ENCODE peak calls at places on chromosomes 16 and 17, in seven cellular contexts. One of them, this sample, is unnamed.
A peak's percentile ranks its signal among the peaks of the same experiment; 100 is the strongest.

GRCh38 chr16:87608400-87608985 is 6.2 kb downstream of the JPH3 start:
- DNase-seq in body of pancreas: peak; percentile 62
- DNase-seq in thoracic aorta: no peak
- DNase-seq in right lobe of liver: no peak
- DNase-seq in heart left ventricle: peak; percentile 67
- DNase-seq in Peyer's patch: no peak
- DNase-seq in A549: no peak
- DNase-seq in this sample: no peak

GRCh38 chr17:64183815-64184397 is 54.0 kb upstream of the ERN1 start:
- DNase-seq in body of pancreas: no peak
- DNase-seq in thoracic aorta: no peak
- DNase-seq in right lobe of liver: no peak
- DNase-seq in heart left ventricle: no peak
- DNase-seq in Peyer's patch: no peak
- DNase-seq in A549: no peak
- DNase-seq in this sample: no peak

GRCh38 chr17:45784583-45785372 is 658 bp downstream of the CRHR1 start:
- DNase-seq in body of pancreas: peak; percentile 57
- DNase-seq in thoracic aorta: no peak
- DNase-seq in right lobe of liver: no peak
- DNase-seq in heart left ventricle: no peak
- DNase-seq in Peyer's patch: peak; percentile 23
- DNase-seq in A549: peak; percentile 54
- DNase-seq in this sample: peak; percentile 27

GRCh38 chr17:79852748-79853147 is 13.5 kb upstream of the CBX4 start:
- DNase-seq in body of pancreas: peak; percentile 24
- DNase-seq in thoracic aorta: no peak
- DNase-seq in right lobe of liver: no peak
- DNase-seq in heart left ventricle: no peak
- DNase-seq in Peyer's patch: no peak
- DNase-seq in A549: no peak
- DNase-seq in this sample: no peak

GRCh38 chr16:6605490-6605889 is 727.2 kb upstream of the RBFOX1 start:
- DNase-seq in body of pancreas: no peak
- DNase-seq in thoracic aorta: no peak
- DNase-seq in right lobe of liver: no peak
- DNase-seq in heart left ventricle: no peak
- DNase-seq in Peyer's patch: no peak
- DNase-seq in A549: no peak
- DNase-seq in this sample: no peak

GRCh38 chr17:64741038-64741641 is 79.0 kb upstream of the SMURF2 start:
- DNase-seq in body of pancreas: peak; percentile 22
- DNase-seq in thoracic aorta: no peak
- DNase-seq in right lobe of liver: no peak
- DNase-seq in heart left ventricle: peak; percentile 36
- DNase-seq in Peyer's patch: no peak
- DNase-seq in A549: no peak
- DNase-seq in this sample: no peak

GRCh38 chr16:24463196-24463945 is 76.0 kb upstream of the RBBP6 start:
- DNase-seq in body of pancreas: no peak
- DNase-seq in thoracic aorta: no peak
- DNase-seq in right lobe of liver: no peak
- DNase-seq in heart left ventricle: no peak
- DNase-seq in Peyer's patch: no peak
- DNase-seq in A549: no peak
- DNase-seq in this sample: no peak

GRCh38 chr16:55824473-55824872 is 8.4 kb downstream of the CES1 start:
- DNase-seq in body of pancreas: no peak
- DNase-seq in thoracic aorta: no peak
- DNase-seq in right lobe of liver: no peak
- DNase-seq in heart left ventricle: no peak
- DNase-seq in Peyer's patch: no peak
- DNase-seq in A549: no peak
- DNase-seq in this sample: no peak

GRCh38 chr16:81549547-81550411 is 105.2 kb downstream of the CMIP start:
- DNase-seq in body of pancreas: no peak
- DNase-seq in thoracic aorta: no peak
- DNase-seq in right lobe of liver: peak; percentile 86
- DNase-seq in heart left ventricle: no peak
- DNase-seq in Peyer's patch: no peak
- DNase-seq in A549: no peak
- DNase-seq in this sample: no peak

GRCh38 chr17:39404542-39405378 is 3.3 kb upstream of the FBXL20 start:
- DNase-seq in body of pancreas: no peak
- DNase-seq in thoracic aorta: no peak
- DNase-seq in right lobe of liver: no peak
- DNase-seq in heart left ventricle: no peak
- DNase-seq in Peyer's patch: no peak
- DNase-seq in A549: peak; percentile 80
- DNase-seq in this sample: no peak

GRCh38 chr16:27452569-27453475 is 50.8 kb downstream of the IL21R start:
- DNase-seq in body of pancreas: no peak
- DNase-seq in thoracic aorta: no peak
- DNase-seq in right lobe of liver: no peak
- DNase-seq in heart left ventricle: no peak
- DNase-seq in Peyer's patch: no peak
- DNase-seq in A549: no peak
- DNase-seq in this sample: no peak

GRCh38 chr16:85627102-85627834 is 14.1 kb downstream of the GSE1 start:
- DNase-seq in body of pancreas: no peak
- DNase-seq in thoracic aorta: no peak
- DNase-seq in right lobe of liver: no peak
- DNase-seq in heart left ventricle: no peak
- DNase-seq in Peyer's patch: no peak
- DNase-seq in A549: no peak
- DNase-seq in this sample: no peak

GRCh38 chr17:35731932-35732805 is 730 bp downstream of the RASL10B start:
- DNase-seq in body of pancreas: peak; percentile 43
- DNase-seq in thoracic aorta: no peak
- DNase-seq in right lobe of liver: no peak
- DNase-seq in heart left ventricle: no peak
- DNase-seq in Peyer's patch: no peak
- DNase-seq in A549: no peak
- DNase-seq in this sample: no peak

GRCh38 chr17:50133028-50133768 is 3.2 kb upstream of the SAMD14 start:
- DNase-seq in body of pancreas: no peak
- DNase-seq in thoracic aorta: no peak
- DNase-seq in right lobe of liver: no peak
- DNase-seq in heart left ventricle: peak; percentile 84
- DNase-seq in Peyer's patch: no peak
- DNase-seq in A549: no peak
- DNase-seq in this sample: no peak

GRCh38 chr17:76122411-76123126 is 18.5 kb downstream of the FOXJ1 start:
- DNase-seq in body of pancreas: no peak
- DNase-seq in thoracic aorta: no peak
- DNase-seq in right lobe of liver: no peak
- DNase-seq in heart left ventricle: no peak
- DNase-seq in Peyer's patch: no peak
- DNase-seq in A549: no peak
- DNase-seq in this sample: no peak

GRCh38 chr16:10253344-10253855 is 71.2 kb upstream of the GRIN2A start:
- DNase-seq in body of pancreas: no peak
- DNase-seq in thoracic aorta: no peak
- DNase-seq in right lobe of liver: no peak
- DNase-seq in heart left ventricle: no peak
- DNase-seq in Peyer's patch: no peak
- DNase-seq in A549: no peak
- DNase-seq in this sample: no peak

GRCh38 chr17:50892101-50892776 is 26.1 kb upstream of the TOB1 start:
- DNase-seq in body of pancreas: no peak
- DNase-seq in thoracic aorta: no peak
- DNase-seq in right lobe of liver: no peak
- DNase-seq in heart left ventricle: no peak
- DNase-seq in Peyer's patch: no peak
- DNase-seq in A549: no peak
- DNase-seq in this sample: no peak

DNA sequence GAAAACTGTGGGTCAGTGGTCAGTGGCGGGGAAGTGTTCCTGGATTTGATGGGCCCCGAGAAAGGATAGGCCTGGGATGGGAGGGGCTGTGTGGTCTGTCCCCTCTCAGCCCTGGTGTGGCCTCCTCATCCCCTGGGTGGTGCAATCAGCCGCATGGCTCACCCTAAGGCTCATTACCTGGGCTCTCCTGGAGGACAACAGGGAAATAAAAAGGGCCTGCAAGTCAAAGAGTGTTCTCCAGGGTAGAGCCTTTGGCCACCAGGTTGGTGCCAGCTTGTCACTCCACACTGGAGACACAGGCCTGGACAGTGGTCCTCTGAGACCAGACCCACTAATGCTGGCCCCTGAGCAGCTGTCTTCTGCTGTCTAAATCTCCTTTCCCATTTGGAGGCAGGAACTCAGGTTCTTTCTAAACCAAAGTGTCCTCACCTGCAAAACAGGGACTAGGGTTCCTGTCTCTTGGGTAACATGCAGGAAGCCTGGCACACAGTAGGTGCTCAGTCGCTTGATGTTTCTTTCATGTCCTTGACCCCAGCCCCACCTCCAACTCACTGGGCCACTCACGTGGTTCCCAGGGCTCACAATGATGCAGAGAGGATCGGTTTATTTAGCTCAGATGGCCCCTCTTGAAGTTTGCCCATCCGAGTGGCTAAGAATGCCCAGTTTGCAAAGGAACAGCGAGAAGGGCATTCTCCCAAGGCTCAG is 2.4 kb downstream of the NDRG4 start:
- DNase-seq in body of pancreas: no peak
- DNase-seq in thoracic aorta: no peak
- DNase-seq in right lobe of liver: no peak
- DNase-seq in heart left ventricle: no peak
- DNase-seq in Peyer's patch: no peak
- DNase-seq in A549: no peak
- DNase-seq in this sample: no peak
- H3K4me1 ChIP-seq in body of pancreas: peaks cover 33% of the 10 kb centered on the region
- H3K4me1 ChIP-seq in thoracic aorta: peaks cover 3% of the 10 kb centered on the region
- H3K4me1 ChIP-seq in right lobe of liver: no peaks in the 10 kb centered on the region
- H3K4me1 ChIP-seq in heart left ventricle: peaks cover 5% of the 10 kb centered on the region
- H3K4me1 ChIP-seq in Peyer's patch: no peaks in the 10 kb centered on the region
- H3K4me1 ChIP-seq in A549: peaks cover 8% of the 10 kb centered on the region
- H3K4me1 ChIP-seq in this sample: peaks cover 13% of the 10 kb centered on the region

GRCh38 chr17:27503636-27504035 is 47.4 kb downstream of the KSR1 start:
- DNase-seq in body of pancreas: no peak
- DNase-seq in thoracic aorta: no peak
- DNase-seq in right lobe of liver: peak; percentile 16
- DNase-seq in heart left ventricle: no peak
- DNase-seq in Peyer's patch: no peak
- DNase-seq in A549: no peak
- DNase-seq in this sample: no peak

GRCh38 chr17:27506348-27507218 is 50.3 kb downstream of the KSR1 start:
- DNase-seq in body of pancreas: no peak
- DNase-seq in thoracic aorta: no peak
- DNase-seq in right lobe of liver: no peak
- DNase-seq in heart left ventricle: no peak
- DNase-seq in Peyer's patch: no peak
- DNase-seq in A549: no peak
- DNase-seq in this sample: no peak

GRCh38 chr17:27502526-27503324 is 46.5 kb downstream of the KSR1 start:
- DNase-seq in body of pancreas: no peak
- DNase-seq in thoracic aorta: no peak
- DNase-seq in right lobe of liver: no peak
- DNase-seq in heart left ventricle: no peak
- DNase-seq in Peyer's patch: no peak
- DNase-seq in A549: no peak
- DNase-seq in this sample: no peak

GRCh38 chr17:27499451-27500265 is 43.4 kb downstream of the KSR1 start:
- DNase-seq in body of pancreas: peak; percentile 64
- DNase-seq in thoracic aorta: no peak
- DNase-seq in right lobe of liver: no peak
- DNase-seq in heart left ventricle: no peak
- DNase-seq in Peyer's patch: no peak
- DNase-seq in A549: no peak
- DNase-seq in this sample: no peak

DNA sequence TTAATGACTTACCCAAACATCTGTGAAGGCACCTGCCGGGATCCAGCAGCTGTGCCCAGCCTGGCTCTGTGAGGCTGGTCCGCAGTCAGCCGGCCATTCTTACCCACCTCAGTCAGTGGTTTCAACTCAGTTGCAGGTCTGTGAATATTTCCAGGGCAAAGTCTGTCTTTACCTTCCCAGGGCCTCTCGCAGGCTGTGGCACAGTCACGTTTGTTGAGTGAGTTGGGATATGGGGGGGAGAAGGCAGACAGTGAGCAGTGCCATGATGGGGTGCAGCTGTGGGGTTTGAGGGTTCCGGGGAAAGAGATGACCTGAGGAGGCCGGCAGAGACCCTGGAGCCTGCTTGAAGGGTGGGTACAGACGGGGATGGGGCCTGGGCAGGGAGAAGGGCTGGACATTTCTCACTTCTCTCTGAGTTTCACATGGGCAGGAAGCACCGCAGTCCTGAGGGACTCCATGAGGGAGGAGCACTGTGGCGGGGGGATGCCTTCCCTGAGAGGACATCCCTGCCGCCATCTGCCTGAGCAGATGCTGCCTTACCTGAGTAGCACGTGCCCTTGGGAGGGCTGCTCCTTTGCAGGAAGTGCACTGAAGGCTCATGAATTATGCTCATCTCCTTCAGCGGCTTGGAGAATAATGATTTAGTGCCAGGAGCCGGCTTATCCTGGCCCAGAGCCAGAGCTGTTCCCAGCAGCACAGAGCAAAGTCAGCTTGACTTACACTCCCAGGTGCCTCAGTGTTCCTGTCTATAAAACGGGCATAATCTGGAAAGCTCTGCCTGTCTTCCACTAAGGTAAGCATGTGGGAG is 48.1 kb downstream of the KSR1 start:
- DNase-seq in body of pancreas: peak; percentile 65
- DNase-seq in thoracic aorta: no peak
- DNase-seq in right lobe of liver: no peak
- DNase-seq in heart left ventricle: no peak
- DNase-seq in Peyer's patch: no peak
- DNase-seq in A549: no peak
- DNase-seq in this sample: no peak
- TF ChIP-seq CTCF in body of pancreas: no peak
- TF ChIP-seq CTCF in thoracic aorta: no peak
- TF ChIP-seq CTCF in right lobe of liver: no peak
- TF ChIP-seq CTCF in heart left ventricle: no peak
- TF ChIP-seq CTCF in Peyer's patch: no peak
- TF ChIP-seq CTCF in A549: no peak
- TF ChIP-seq CTCF in this sample: no peak

DNA sequence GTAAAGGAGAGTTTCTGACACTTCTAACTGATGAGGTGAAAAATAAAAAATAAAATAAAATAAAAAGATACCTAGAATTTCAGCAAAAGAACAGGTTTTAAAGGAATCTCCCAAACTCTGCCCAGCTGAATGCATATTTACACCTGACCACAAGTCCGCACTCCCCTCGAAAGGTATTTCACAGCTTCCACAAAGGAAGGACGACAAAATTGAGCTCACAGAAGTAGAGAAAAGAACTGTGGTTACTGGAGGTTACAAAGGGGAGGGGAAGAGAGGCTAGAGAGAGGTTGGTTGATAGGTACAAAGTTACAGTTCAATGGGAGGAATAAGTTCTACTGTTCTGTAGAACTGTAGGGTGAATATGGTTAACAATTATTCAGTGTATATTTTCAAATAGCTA is 5.0 kb downstream of the LITAF start:
- DNase-seq in body of pancreas: no peak
- DNase-seq in thoracic aorta: no peak
- DNase-seq in right lobe of liver: no peak
- DNase-seq in heart left ventricle: no peak
- DNase-seq in Peyer's patch: no peak
- DNase-seq in A549: no peak
- DNase-seq in this sample: no peak
- H3K4me1 ChIP-seq in body of pancreas: peaks cover 31% of the 10 kb centered on the region
- H3K4me1 ChIP-seq in thoracic aorta: peaks cover 32% of the 10 kb centered on the region
- H3K4me1 ChIP-seq in right lobe of liver: no peaks in the 10 kb centered on the region
- H3K4me1 ChIP-seq in heart left ventricle: peaks cover 6% of the 10 kb centered on the region
- H3K4me1 ChIP-seq in Peyer's patch: no peaks in the 10 kb centered on the region
- H3K4me1 ChIP-seq in A549: peaks cover 67% of the 10 kb centered on the region
- H3K4me1 ChIP-seq in this sample: peaks cover 35% of the 10 kb centered on the region

GRCh38 chr17:57502696-57503307 is 242.3 kb downstream of the CCDC182 start:
- DNase-seq in body of pancreas: no peak
- DNase-seq in thoracic aorta: no peak
- DNase-seq in right lobe of liver: no peak
- DNase-seq in heart left ventricle: no peak
- DNase-seq in Peyer's patch: no peak
- DNase-seq in A549: no peak
- DNase-seq in this sample: no peak
- TF ChIP-seq CTCF in body of pancreas: no peak
- TF ChIP-seq CTCF in thoracic aorta: no peak
- TF ChIP-seq CTCF in right lobe of liver: no peak
- TF ChIP-seq CTCF in heart left ventricle: no peak
- TF ChIP-seq CTCF in Peyer's patch: no peak
- TF ChIP-seq CTCF in A549: no peak
- TF ChIP-seq CTCF in this sample: no peak